ENCODE peak calls at places on chromosomes 13 and 19, in eight cellular contexts. U, N, B, I, Q, W, O and T are unnamed samples.

GRCh38 chr13:43044720-43045301 is 21.4 kb downstream of the DNAJC15 start:
- DNase-seq in U (no peak), N (no peak), B (no peak), I (no peak), Q (no peak), W (no peak), O (no peak), T (no peak)

GRCh38 chr19:2239771-2240770 is 3.4 kb downstream of the SF3A2 start:
- DNase-seq in U (no peak), N (no peak), B (no peak), I (no peak), Q (no peak), W (peak; percentile 53), O (peak; percentile 47), T (peak; percentile 57)

GRCh38 chr13:79226938-79227337 is 179.1 kb downstream of the RBM26 start:
- DNase-seq in U (no peak), N (no peak), B (no peak), I (no peak), Q (no peak), W (no peak), O (no peak), T (no peak)

GRCh38 chr13:74115138-74115537 is 19.1 kb downstream of the KLF12 start:
- DNase-seq in U (no peak), N (no peak), B (no peak), I (no peak), Q (no peak), W (peak; percentile 72), O (peak; percentile 14), T (peak; percentile 66)

GRCh38 chr13:105058517-105058916 is 1476.9 kb downstream of the EFNB2 start:
- DNase-seq in U (no peak), N (no peak), B (no peak), I (no peak), Q (no peak), W (no peak), O (no peak), T (no peak)

GRCh38 chr19:2922987-2923386 is 21.8 kb downstream of the ZNF77 start:
- DNase-seq in U (no peak), N (no peak), B (no peak), I (no peak), Q (no peak), W (peak; percentile 35), O (peak; percentile 20), T (peak; percentile 18)

GRCh38 chr19:7333198-7334118 is 15.3 kb upstream of the ARHGEF18 start:
- DNase-seq in U (peak; percentile 29), N (no peak), B (no peak), I (no peak), Q (no peak), W (no peak), O (peak; percentile 5), T (peak; percentile 77)

GRCh38 chr13:90696656-90697055 is 650.8 kb upstream of the MIR17HG start:
- DNase-seq in U (no peak), N (no peak), B (no peak), I (no peak), Q (no peak), W (peak; percentile 34), O (no peak), T (no peak)

GRCh38 chr19:35000647-35001501 is 751 bp downstream of the GRAMD1A start:
- DNase-seq in U (no peak), N (no peak), B (peak; percentile 63), I (peak; percentile 12), Q (no peak), W (peak; percentile 57), O (peak; percentile 45), T (peak; percentile 50)

GRCh38 chr13:28059214-28059613 is 41.2 kb downstream of the FLT3 start:
- DNase-seq in U (no peak), N (peak; percentile 44), B (no peak), I (no peak), Q (no peak), W (peak; percentile 45), O (peak; percentile 45), T (peak; percentile 48)

GRCh38 chr13:113166681-113167080 is 8.2 kb downstream of the PROZ start:
- DNase-seq in U (no peak), N (no peak), B (no peak), I (no peak), Q (no peak), W (no peak), O (no peak), T (no peak)

GRCh38 chr13:29459818-29460335 is 135.6 kb downstream of the SLC7A1 start:
- DNase-seq in U (no peak), N (no peak), B (no peak), I (no peak), Q (no peak), W (no peak), O (no peak), T (no peak)

GRCh38 chr19:8973501-8974091 is 36.6 kb downstream of the MUC16 start:
- DNase-seq in U (no peak), N (no peak), B (no peak), I (no peak), Q (no peak), W (peak; percentile 9), O (peak; percentile 2), T (peak; percentile 3)

GRCh38 chr13:50292082-50292481 is 276.8 kb downstream of the KCNRG start:
- DNase-seq in U (no peak), N (no peak), B (no peak), I (no peak), Q (no peak), W (no peak), O (no peak), T (no peak)

GRCh38 chr19:10478903-10479384 is 24.2 kb downstream of the KEAP1 start:
- DNase-seq in U (peak; percentile 92), N (peak; percentile 91), B (peak; percentile 95), I (no peak), Q (peak; percentile 83), W (peak; percentile 94), O (peak; percentile 94), T (peak; percentile 90)

GRCh38 chr19:3725640-3726310 is 17.6 kb downstream of the TJP3 start:
- DNase-seq in U (no peak), N (peak; percentile 95), B (no peak), I (no peak), Q (no peak), W (peak; percentile 19), O (no peak), T (no peak)

GRCh38 chr13:85588359-85588758 is 210.9 kb downstream of the SLITRK6 start:
- DNase-seq in U (no peak), N (no peak), B (no peak), I (no peak), Q (no peak), W (no peak), O (no peak), T (no peak)
- TF ChIP-seq CTCF in U (no peak), N (no peak), B (no peak), I (no peak), Q (no peak), W (no peak), O (no peak), T (no peak)

DNA sequence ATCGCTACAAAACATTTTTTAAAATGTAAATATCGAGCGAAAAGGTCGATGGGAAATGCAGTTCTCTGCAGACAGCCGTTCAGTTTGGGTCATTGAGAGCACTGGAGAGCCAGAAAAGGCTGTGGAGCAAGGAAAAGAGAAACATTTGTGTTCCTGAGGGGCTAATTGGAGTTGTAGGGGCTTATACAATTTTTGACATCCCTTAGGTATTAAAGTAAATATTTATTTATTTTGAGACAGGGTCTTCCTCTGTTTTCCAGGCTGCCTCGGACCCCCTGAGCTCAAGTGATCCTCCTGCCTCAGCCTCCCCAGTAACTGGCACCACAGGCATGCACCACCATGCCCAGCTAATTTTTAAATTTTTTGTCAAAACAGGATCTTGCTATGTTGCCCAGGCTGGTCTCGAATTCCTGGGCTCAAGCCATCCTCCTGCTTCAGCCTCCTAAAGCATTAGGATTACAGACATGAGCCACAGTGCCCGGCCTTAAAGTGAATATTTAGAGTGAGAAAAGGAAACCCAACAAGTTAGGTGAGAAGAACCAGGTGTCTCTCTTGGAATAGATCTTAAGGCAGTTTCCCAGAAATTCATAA is 825 bp upstream of the YIF1B start:
- DNase-seq in U (no peak), N (no peak), B (no peak), I (no peak), Q (no peak), W (no peak), O (no peak), T (no peak)
- H3K4me3 ChIP-seq in U (peak overlapping the region; percentile 70), N (peak overlapping the region; percentile 55), B (peak overlapping the region; percentile 81), I (peak overlapping the region; percentile 33), Q (peak overlapping the region; percentile 82), W (peak overlapping the region; percentile 54), O (no peak overlapping the region), T (peak overlapping the region; percentile 40)

GRCh38 chr19:49441210-49441959 is at the start of gene SLC17A7:
- DNase-seq in U (peak; percentile 63), N (no peak), B (peak; percentile 83), I (no peak), Q (no peak), W (no peak), O (no peak), T (no peak)
- TF ChIP-seq CTCF in U (no peak), N (no peak), B (no peak), I (no peak), Q (no peak), W (no peak), O (no peak), T (no peak)

DNA sequence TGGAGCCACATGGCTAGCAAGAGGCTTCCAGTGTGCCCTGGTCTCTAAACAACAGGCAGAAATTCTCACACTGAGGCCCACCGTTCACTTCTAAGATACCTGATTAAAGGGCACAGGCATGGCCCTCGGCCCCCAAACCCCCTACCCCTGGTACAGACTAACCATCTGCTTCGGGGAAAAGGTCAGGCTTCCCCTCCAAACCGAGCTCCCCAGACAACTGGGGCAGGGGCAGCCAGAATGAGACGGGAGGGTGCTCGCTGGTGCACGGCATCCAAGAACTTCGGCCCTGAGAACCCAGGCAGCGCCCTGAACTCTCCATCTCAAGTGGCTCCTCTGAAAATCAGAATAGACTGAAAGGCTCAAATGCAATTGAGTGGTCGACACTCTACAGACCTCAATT is 5.6 kb downstream of the PPP6R1 start:
- DNase-seq in U (no peak), N (no peak), B (peak; percentile 14), I (no peak), Q (no peak), W (no peak), O (no peak), T (no peak)
- H3K4me3 ChIP-seq in U (no peak overlapping the region), N (no peak overlapping the region), B (no peak overlapping the region), I (no peak overlapping the region), Q (no peak overlapping the region), W (no peak overlapping the region), O (no peak overlapping the region), T (no peak overlapping the region)

DNA sequence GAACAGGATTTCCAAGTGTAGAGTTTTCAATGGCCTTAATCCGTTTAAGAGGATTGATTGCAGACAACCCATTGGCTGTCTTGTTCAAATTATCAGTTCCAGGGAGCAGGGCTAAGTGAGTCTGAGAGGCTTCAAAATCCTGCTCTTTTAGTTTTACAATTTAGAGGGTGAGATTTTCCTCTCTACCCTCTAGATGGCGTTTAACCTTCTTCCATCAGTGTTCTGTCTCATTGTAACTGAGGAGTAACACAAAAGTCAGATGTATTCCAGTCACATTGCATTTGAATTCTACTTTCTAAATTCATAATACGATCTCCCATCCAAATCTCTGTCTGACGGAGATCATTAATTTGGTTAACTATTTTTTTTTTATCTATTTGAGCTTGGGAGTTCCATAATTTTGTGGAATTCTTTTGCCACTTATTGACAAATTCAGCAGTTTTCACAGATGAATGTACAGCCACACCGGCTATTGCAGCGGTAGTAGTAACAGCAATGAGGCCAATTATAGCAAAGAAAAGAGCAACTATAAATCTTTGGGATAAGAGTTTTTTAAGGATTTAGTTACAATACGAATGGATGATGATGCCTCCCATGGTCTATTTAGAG is 7.8 kb upstream of the C19orf84 start:
- DNase-seq in U (no peak), N (no peak), B (no peak), I (no peak), Q (no peak), W (peak; percentile 58), O (peak; percentile 20), T (peak; percentile 37)
- TF ChIP-seq CTCF in U (peak; percentile 54), N (peak; percentile 32), B (peak; percentile 33), I (peak; percentile 40), Q (peak; percentile 31), W (peak; percentile 57), O (peak; percentile 60), T (peak; percentile 69)